ENCODE peak calls at places on chromosomes 5 and 9, in four cellular contexts. K, D, W and X are unnamed samples.

GRCh38 chr5:75632321-75632720 is 21.1 kb downstream of the ANKDD1B start:
- DNase-seq in K (no peak), D (no peak), W (no peak), X (no peak)

GRCh38 chr5:54415896-54416640 is 39.4 kb upstream of the HSPB3 start:
- DNase-seq in K (no peak), D (peak; percentile 50), W (peak; percentile 77), X (no peak)

GRCh38 chr5:126449751-126450271 is 26.6 kb downstream of the GRAMD2B start:
- DNase-seq in K (no peak), D (peak; percentile 88), W (peak; percentile 70), X (no peak)

GRCh38 chr5:43171441-43171840 is 20.6 kb upstream of the NIM1K start:
- DNase-seq in K (no peak), D (no peak), W (no peak), X (no peak)

GRCh38 chr5:111131356-111131755 is 39.2 kb downstream of the WDR36 start:
- DNase-seq in K (no peak), D (no peak), W (no peak), X (no peak)

GRCh38 chr5:61450170-61450815 is 118.2 kb downstream of the ZSWIM6 start:
- DNase-seq in K (peak; percentile 47), D (peak; percentile 91), W (peak; percentile 62), X (no peak)

GRCh38 chr5:10445352-10445751 is 3.7 kb downstream of the ROPN1L start:
- DNase-seq in K (no peak), D (no peak), W (no peak), X (peak; percentile 11)

GRCh38 chr9:132587484-132587858 is 5.1 kb downstream of the BARHL1 start:
- DNase-seq in K (no peak), D (no peak), W (no peak), X (no peak)

GRCh38 chr9:121587863-121588262 is 63.6 kb upstream of the DAB2IP start:
- DNase-seq in K (no peak), D (no peak), W (no peak), X (no peak)

GRCh38 chr5:151556808-151557207 is 34.3 kb downstream of the FAT2 start:
- DNase-seq in K (no peak), D (no peak), W (no peak), X (peak; percentile 4)

GRCh38 chr5:113274836-113275414 is 159.9 kb downstream of the TSSK1B start:
- DNase-seq in K (no peak), D (no peak), W (no peak), X (no peak)

GRCh38 chr9:123724211-123724831 is 205.6 kb downstream of the DENND1A start:
- DNase-seq in K (peak; percentile 13), D (peak; percentile 69), W (no peak), X (no peak)

GRCh38 chr5:15752886-15753285 is 252.9 kb downstream of the FBXL7 start:
- DNase-seq in K (peak; percentile 30), D (peak; percentile 64), W (no peak), X (no peak)

GRCh38 chr5:73321757-73322452 is 126.7 kb downstream of the FOXD1 start:
- DNase-seq in K (no peak), D (peak; percentile 96), W (peak; percentile 89), X (no peak)

GRCh38 chr9:37801287-37801850 is 772 bp downstream of the DCAF10 start:
- DNase-seq in K (peak; percentile 64), D (peak; percentile 75), W (peak; percentile 7), X (peak; percentile 52)

GRCh38 chr9:121876658-121877271 is 216.3 kb downstream of the TTLL11 start:
- DNase-seq in K (no peak), D (peak; percentile 95), W (peak; percentile 25), X (no peak)

GRCh38 chr5:66223637-66224036 is 79.5 kb downstream of the SREK1 start:
- DNase-seq in K (no peak), D (peak; percentile 22), W (peak; percentile 33), X (peak; percentile 24)

GRCh38 chr5:141434006-141434405 is 3.7 kb downstream of the PCDHGA12 start:
- DNase-seq in K (no peak), D (peak; percentile 71), W (no peak), X (no peak)

GRCh38 chr9:124427281-124427680 is 12.0 kb upstream of the PSMB7 start:
- DNase-seq in K (no peak), D (no peak), W (no peak), X (no peak)

GRCh38 chr5:6746244-6746643 is 33.0 kb downstream of the TENT4A start:
- DNase-seq in K (no peak), D (no peak), W (no peak), X (no peak)

GRCh38 chr5:157564149-157564711 is 11.3 kb downstream of the ADAM19 start:
- DNase-seq in K (no peak), D (no peak), W (no peak), X (no peak)

GRCh38 chr9:79583957-79584654 is 12.3 kb downstream of the TLE4 start:
- DNase-seq in K (peak; percentile 35), D (no peak), W (no peak), X (no peak)

GRCh38 chr5:6649186-6649585 is 15.9 kb downstream of the SRD5A1 start:
- DNase-seq in K (no peak), D (no peak), W (no peak), X (no peak)

GRCh38 chr9:109238125-109238524 is 71.1 kb upstream of the FRRS1L start:
- DNase-seq in K (no peak), D (peak; percentile 26), W (no peak), X (no peak)

GRCh38 chr9:125750656-125751035 is 3.5 kb downstream of the PBX3 start:
- DNase-seq in K (no peak), D (peak; percentile 41), W (no peak), X (no peak)

GRCh38 chr9:128275198-128276007 is at the start of gene GOLGA2:
- DNase-seq in K (peak; percentile 70), D (peak; percentile 62), W (no peak), X (no peak)

GRCh38 chr5:33309076-33309475 is 131.7 kb upstream of the TARS1 start:
- DNase-seq in K (peak; percentile 18), D (no peak), W (no peak), X (no peak)

GRCh38 chr9:122923947-122924346 is 7.4 kb downstream of the ZBTB26 start:
- DNase-seq in K (no peak), D (no peak), W (no peak), X (peak; percentile 62)

GRCh38 chr9:91465420-91465819 is 41.8 kb upstream of the NFIL3 start:
- DNase-seq in K (no peak), D (peak; percentile 77), W (peak; percentile 81), X (no peak)

GRCh38 chr9:75001719-75002421 is 26.2 kb downstream of the CARNMT1 start:
- DNase-seq in K (peak; percentile 93), D (peak; percentile 78), W (peak; percentile 76), X (peak; percentile 84)

GRCh38 chr5:178458140-178458539 is 132.1 kb downstream of the COL23A1 start:
- DNase-seq in K (no peak), D (no peak), W (no peak), X (no peak)

GRCh38 chr5:17184596-17184995 is 32.8 kb upstream of the BASP1 start:
- DNase-seq in K (no peak), D (peak; percentile 14), W (no peak), X (no peak)
- TF ChIP-seq EZH2phosphoT487 in K (no peak), D (no peak), W (no peak), X (no peak)

GRCh38 chr9:134870746-134871667 is 9.6 kb upstream of the FCN2 start:
- DNase-seq in K (no peak), D (no peak), W (no peak), X (no peak)
- TF ChIP-seq EZH2phosphoT487 in K (no peak), D (no peak), W (no peak), X (no peak)

DNA sequence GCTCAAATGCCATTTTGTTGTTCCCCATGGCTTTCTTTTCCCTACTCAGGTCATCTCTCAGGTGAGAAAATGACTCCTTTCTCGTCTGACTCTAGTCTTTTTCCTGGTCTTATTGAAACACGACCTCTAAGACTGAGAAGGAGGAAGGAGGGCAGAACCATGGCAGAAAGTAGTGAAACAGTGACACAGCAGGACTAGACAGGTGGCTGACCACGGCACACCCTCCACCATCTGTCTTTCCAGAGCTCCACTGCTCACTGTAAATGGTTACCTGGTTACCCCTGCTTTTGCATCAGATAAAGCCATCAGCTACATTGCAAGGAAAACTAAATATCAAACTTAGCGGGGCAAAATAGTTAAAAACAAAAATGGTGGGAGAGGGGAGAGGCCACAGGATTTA is 30.9 kb downstream of the NR4A3 start:
- DNase-seq in K (no peak), D (no peak), W (no peak), X (peak; percentile 47)
- TF ChIP-seq EZH2phosphoT487 in K (no peak), D (no peak), W (no peak), X (no peak)

GRCh38 chr9:93254061-93254481 is 70.1 kb downstream of the WNK2 start:
- DNase-seq in K (no peak), D (no peak), W (no peak), X (no peak)

GRCh38 chr9:93252116-93252780 is 68.3 kb downstream of the WNK2 start:
- DNase-seq in K (no peak), D (no peak), W (no peak), X (no peak)

GRCh38 chr9:93253633-93254032 is 69.7 kb downstream of the WNK2 start:
- DNase-seq in K (no peak), D (no peak), W (no peak), X (no peak)

GRCh38 chr9:93254806-93255519 is 71.0 kb downstream of the WNK2 start:
- DNase-seq in K (no peak), D (no peak), W (no peak), X (no peak)

GRCh38 chr9:93252781-93253530 is 69.0 kb downstream of the WNK2 start:
- DNase-seq in K (no peak), D (no peak), W (no peak), X (no peak)
- TF ChIP-seq EZH2phosphoT487 in K (no peak), D (no peak), W (no peak), X (no peak)

GRCh38 chr5:117425163-117425562 is 850.5 kb upstream of the SEMA6A start:
- DNase-seq in K (no peak), D (no peak), W (no peak), X (no peak)
- TF ChIP-seq EZH2phosphoT487 in K (no peak), D (no peak), W (no peak), X (no peak)